ENCODE peak calls at places on chromosomes 11 and 22, in seven cellular contexts. I is endothelial cell of umbilical vein; S is tibial artery; T is stimulated activated naive CD8-positive, alpha-beta T cell treated with anti-CD3 and anti-CD28 coated beads, Interleukin-15, Interleukin-2, amounts not matched to agents 100 U/mL and 50 U/mL, for 24 hours; B is stomach; W is left colon; Y is ACHN. L is an unnamed sample.

GRCh38 chr22:49588739-49589138 is 238.9 kb downstream of the BRD1 start:
- DNase-seq in I (no peak), W (peak; percentile 17), S (peak; percentile 33), T (no peak), B (no peak), Y (no peak), L (no peak)

GRCh38 chr11:32290783-32291182 is 144.6 kb downstream of the WT1 start:
- DNase-seq in Y (no peak), T (no peak), S (no peak), I (no peak), W (no peak), B (no peak), L (no peak)

GRCh38 chr11:56876621-56877312 is 111.9 kb upstream of the OR5AK2 start:
- DNase-seq in Y (no peak), I (no peak), T (no peak), B (no peak), W (no peak), S (no peak), L (no peak)

GRCh38 chr11:97502201-97502600 is 1112.4 kb downstream of the JRKL start:
- DNase-seq in B (no peak), T (no peak), I (no peak), W (no peak), Y (no peak), S (no peak), L (no peak)

GRCh38 chr11:32088117-32088941 is 2.5 kb upstream of the RCN1 start:
- DNase-seq in Y (peak; percentile 77), W (no peak), S (peak; percentile 86), B (peak; percentile 73), I (peak; percentile 89), T (peak; percentile 13), L (no peak)

GRCh38 chr22:20039683-20040325 is 18.9 kb downstream of the TANGO2 start:
- DNase-seq in S (no peak), I (no peak), T (no peak), Y (no peak), B (no peak), W (no peak), L (no peak)

GRCh38 chr11:112017538-112017937 is 7.7 kb upstream of the DLAT start:
- DNase-seq in Y (no peak), W (no peak), B (no peak), T (no peak), I (peak; percentile 27), S (no peak), L (no peak)

GRCh38 chr22:47552024-47552423 is 789.6 kb downstream of the TBC1D22A start:
- DNase-seq in T (no peak), B (no peak), I (no peak), Y (no peak), W (no peak), S (no peak), L (no peak)

GRCh38 chr22:22661275-22661674 is 16.9 kb downstream of the GGTLC2 start:
- DNase-seq in B (no peak), S (no peak), T (no peak), W (no peak), Y (no peak), I (no peak), L (no peak)

GRCh38 chr11:35964846-35965245 is 21.0 kb downstream of the LDLRAD3 start:
- DNase-seq in T (no peak), B (no peak), W (no peak), S (no peak), Y (no peak), I (peak; percentile 82), L (no peak)

GRCh38 chr11:119807841-119808240 is 78.8 kb upstream of the NECTIN1 start:
- DNase-seq in B (no peak), S (no peak), Y (no peak), I (no peak), W (no peak), T (no peak), L (no peak)

GRCh38 chr11:8807544-8808225 is 103.3 kb upstream of the AKIP1 start:
- DNase-seq in S (no peak), I (no peak), Y (peak; percentile 29), T (no peak), B (peak; percentile 46), W (peak; percentile 73), L (no peak)

GRCh38 chr11:55942785-55943392 is 6.7 kb upstream of the OR5I1 start:
- DNase-seq in I (peak; percentile 10), B (no peak), S (no peak), W (no peak), Y (peak; percentile 46), T (no peak), L (no peak)

GRCh38 chr11:6240691-6241285 is 1.9 kb downstream of the CNGA4 start:
- DNase-seq in T (no peak), I (no peak), W (no peak), B (no peak), S (no peak), Y (no peak), L (no peak)

GRCh38 chr11:17368551-17368950 is 17.0 kb downstream of the NCR3LG1 start:
- DNase-seq in W (no peak), T (no peak), I (no peak), B (no peak), Y (no peak), S (no peak), L (no peak)

GRCh38 chr22:19948057-19948760 is 6.6 kb upstream of the TXNRD2 start:
- DNase-seq in B (no peak), I (no peak), S (no peak), W (peak; percentile 8), Y (no peak), T (no peak), L (peak; percentile 36)

GRCh38 chr11:58788355-58789023 is 56.0 kb downstream of the GLYATL2 start:
- DNase-seq in W (no peak), I (peak; percentile 42), T (peak; percentile 33), S (no peak), B (peak; percentile 66), Y (peak; percentile 52), L (peak; percentile 25)

GRCh38 chr22:29780781-29781676 is 13.9 kb downstream of the UQCR10 start:
- DNase-seq in Y (peak; percentile 66), W (no peak), T (no peak), S (no peak), B (no peak), I (no peak), L (no peak)

GRCh38 chr22:10741210-10741609 is 4786.8 kb upstream of the OR11H1 start:
- DNase-seq in B (no peak), T (no peak), W (no peak), S (no peak), I (no peak), Y (no peak), L (no peak)

GRCh38 chr11:109203176-109203575 is 218.8 kb upstream of the C11orf87 start:
- DNase-seq in B (no peak), Y (no peak), T (no peak), W (no peak), S (no peak), I (no peak), L (no peak)

GRCh38 chr11:59187587-59187986 is 15.7 kb downstream of the DTX4 start:
- DNase-seq in I (no peak), B (peak; percentile 55), Y (no peak), W (peak; percentile 66), S (no peak), T (no peak), L (peak; percentile 72)

GRCh38 chr11:134949716-134950115 is 537.7 kb upstream of the B3GAT1 start:
- DNase-seq in T (no peak), I (no peak), B (no peak), Y (no peak), S (no peak), W (no peak), L (no peak)

GRCh38 chr22:20011123-20011992 is 5.3 kb downstream of the ARVCF start:
- DNase-seq in S (peak; percentile 62), B (no peak), T (no peak), Y (no peak), W (no peak), I (no peak), L (no peak)

GRCh38 chr11:75303544-75304224 is 47.8 kb downstream of the ARRB1 start:
- DNase-seq in B (no peak), W (no peak), S (no peak), T (no peak), Y (no peak), I (no peak), L (peak; percentile 96)

GRCh38 chr11:1872267-1872985 is 19.3 kb downstream of the PRR33 start:
- DNase-seq in W (peak; percentile 16), I (no peak), B (no peak), S (no peak), Y (no peak), T (no peak), L (no peak)

GRCh38 chr11:133955091-133955846 is 1.5 kb downstream of the IGSF9B start:
- DNase-seq in I (no peak), Y (no peak), S (peak; percentile 94), W (peak; percentile 71), T (peak; percentile 69), B (no peak), L (peak; percentile 60)

GRCh38 chr22:24848559-24849168 is 42.7 kb downstream of the SGSM1 start:
- DNase-seq in B (no peak), W (no peak), S (no peak), Y (no peak), T (no peak), I (no peak), L (no peak)